ENCODE peak calls at places on chromosomes 3 and 15, in ten cellular contexts. T, Z, V, W, S, Q, J, P, C and X are unnamed samples.

GRCh38 chr3:56061227-56061626 is 407.0 kb downstream of the ERC2 start:
- DNase-seq in T (no peak), V (no peak), C (no peak), J (no peak), W (no peak), P (no peak), Z (no peak), Q (no peak), S (no peak), X (no peak)

GRCh38 chr3:98971183-98971681 is 69.7 kb upstream of the DCBLD2 start:
- DNase-seq in W (peak; percentile 81), C (no peak), S (no peak), Q (peak; percentile 11), J (no peak), P (no peak), T (no peak), Z (no peak), V (no peak), X (no peak)

GRCh38 chr3:143119974-143120715 is 574 bp downstream of the CHST2 start:
- DNase-seq in Z (peak; percentile 61), Q (peak; percentile 60), W (peak; percentile 33), S (peak; percentile 19), J (peak; percentile 51), C (no peak), T (peak; percentile 47), P (peak; percentile 20), V (peak; percentile 29), X (no peak)

GRCh38 chr15:78002996-78003395 is 74.5 kb downstream of the TBC1D2B start:
- DNase-seq in W (no peak), P (no peak), S (no peak), V (no peak), J (no peak), Z (no peak), Q (no peak), C (no peak), T (no peak), X (no peak)

GRCh38 chr3:134371542-134372324 is 2.5 kb downstream of the AMOTL2 start:
- DNase-seq in V (no peak), C (no peak), T (no peak), W (no peak), Z (no peak), Q (no peak), S (no peak), P (no peak), J (no peak), X (no peak)

GRCh38 chr3:119944091-119944490 is 150.2 kb downstream of the GSK3B start:
- DNase-seq in C (no peak), W (peak; percentile 26), J (no peak), P (no peak), V (no peak), T (no peak), Q (no peak), Z (no peak), S (no peak), X (no peak)

GRCh38 chr15:55894406-55894965 is 98.9 kb downstream of the NEDD4 start:
- DNase-seq in S (no peak), P (no peak), C (no peak), W (no peak), T (no peak), Q (no peak), Z (no peak), V (no peak), J (no peak), X (no peak)

GRCh38 chr3:189401196-189401595 is 229.4 kb downstream of the TPRG1 start:
- DNase-seq in Z (no peak), Q (no peak), W (no peak), J (no peak), C (no peak), S (no peak), T (no peak), V (no peak), P (no peak), X (no peak)

GRCh38 chr3:124174463-124174862 is 182.5 kb upstream of the ROPN1 start:
- DNase-seq in T (no peak), C (peak; percentile 30), J (peak; percentile 100), W (peak; percentile 22), P (peak; percentile 79), Q (no peak), S (no peak), Z (peak; percentile 24), V (no peak), X (peak; percentile 14)

GRCh38 chr3:128547368-128547987 is 54.5 kb upstream of the GATA2 start:
- DNase-seq in Z (no peak), T (no peak), W (no peak), S (no peak), P (no peak), Q (peak; percentile 56), C (no peak), J (no peak), V (no peak), X (no peak)

GRCh38 chr3:12444582-12445468 is 39.5 kb upstream of the TSEN2 start:
- DNase-seq in C (no peak), J (no peak), V (peak; percentile 89), S (no peak), P (no peak), W (no peak), T (no peak), Q (peak; percentile 24), Z (peak; percentile 42), X (peak; percentile 96)